ENCODE peak calls at places on chromosomes 1 and 21, in nine cellular contexts. One of them, this sample, is unnamed.

GRCh38 chr1:112446411-112446810 is 50.4 kb downstream of the CTTNBP2NL start:
- DNase-seq in M059J: peak
- DNase-seq in GM12865: no peak
- DNase-seq in stromal cell of bone marrow: no peak
- DNase-seq in fibroblast of gingiva: no peak
- DNase-seq in neural progenitor cell: no peak
- DNase-seq in activated CD4-positive, alpha-beta T cell treated with anti-CD3 and anti-CD28 coated beads, Interleukin-2, amount 10 ng/mL, durations not matched to agents 24 days and 14 days: no peak
- DNase-seq in tibial nerve: no peak
- DNase-seq in B cell: no peak
- DNase-seq in this sample: no peak

GRCh38 chr1:232766224-232766890 is 38.9 kb upstream of the MAP10 start:
- DNase-seq in M059J: peak
- DNase-seq in GM12865: no peak
- DNase-seq in stromal cell of bone marrow: no peak
- DNase-seq in fibroblast of gingiva: no peak
- DNase-seq in neural progenitor cell: no peak
- DNase-seq in activated CD4-positive, alpha-beta T cell treated with anti-CD3 and anti-CD28 coated beads, Interleukin-2, amount 10 ng/mL, durations not matched to agents 24 days and 14 days: no peak
- DNase-seq in tibial nerve: no peak
- DNase-seq in B cell: no peak
- DNase-seq in this sample: no peak

GRCh38 chr1:177948336-177948972 is 21.4 kb downstream of the SEC16B start:
- DNase-seq in M059J: peak
- DNase-seq in GM12865: peak
- DNase-seq in stromal cell of bone marrow: peak
- DNase-seq in fibroblast of gingiva: peak
- DNase-seq in neural progenitor cell: peak
- DNase-seq in activated CD4-positive, alpha-beta T cell treated with anti-CD3 and anti-CD28 coated beads, Interleukin-2, amount 10 ng/mL, durations not matched to agents 24 days and 14 days: peak
- DNase-seq in tibial nerve: peak
- DNase-seq in B cell: peak
- DNase-seq in this sample: peak

GRCh38 chr21:36134820-36135390 is at the start of gene CBR3:
- DNase-seq in M059J: peak
- DNase-seq in GM12865: no peak
- DNase-seq in stromal cell of bone marrow: peak
- DNase-seq in fibroblast of gingiva: peak
- DNase-seq in neural progenitor cell: peak
- DNase-seq in activated CD4-positive, alpha-beta T cell treated with anti-CD3 and anti-CD28 coated beads, Interleukin-2, amount 10 ng/mL, durations not matched to agents 24 days and 14 days: peak
- DNase-seq in tibial nerve: peak
- DNase-seq in B cell: peak
- DNase-seq in this sample: no peak

GRCh38 chr21:42548687-42549406 is 35.2 kb downstream of the SLC37A1 start:
- DNase-seq in M059J: no peak
- DNase-seq in GM12865: peak
- DNase-seq in stromal cell of bone marrow: no peak
- DNase-seq in fibroblast of gingiva: no peak
- DNase-seq in neural progenitor cell: no peak
- DNase-seq in activated CD4-positive, alpha-beta T cell treated with anti-CD3 and anti-CD28 coated beads, Interleukin-2, amount 10 ng/mL, durations not matched to agents 24 days and 14 days: no peak
- DNase-seq in tibial nerve: no peak
- DNase-seq in B cell: no peak
- DNase-seq in this sample: no peak

GRCh38 chr21:14917762-14918161 is 147.0 kb downstream of the NRIP1 start:
- DNase-seq in M059J: no peak
- DNase-seq in GM12865: no peak
- DNase-seq in stromal cell of bone marrow: no peak
- DNase-seq in fibroblast of gingiva: peak
- DNase-seq in neural progenitor cell: no peak
- DNase-seq in activated CD4-positive, alpha-beta T cell treated with anti-CD3 and anti-CD28 coated beads, Interleukin-2, amount 10 ng/mL, durations not matched to agents 24 days and 14 days: no peak
- DNase-seq in tibial nerve: no peak
- DNase-seq in B cell: no peak
- DNase-seq in this sample: no peak

GRCh38 chr1:16009030-16009460 is 5.0 kb downstream of the SRARP start:
- DNase-seq in M059J: peak
- DNase-seq in GM12865: peak
- DNase-seq in stromal cell of bone marrow: peak
- DNase-seq in fibroblast of gingiva: peak
- DNase-seq in neural progenitor cell: peak
- DNase-seq in activated CD4-positive, alpha-beta T cell treated with anti-CD3 and anti-CD28 coated beads, Interleukin-2, amount 10 ng/mL, durations not matched to agents 24 days and 14 days: peak
- DNase-seq in tibial nerve: peak
- DNase-seq in B cell: peak
- DNase-seq in this sample: peak

GRCh38 chr1:235358899-235359298 is 8.3 kb upstream of the TBCE start:
- DNase-seq in M059J: no peak
- DNase-seq in GM12865: no peak
- DNase-seq in stromal cell of bone marrow: no peak
- DNase-seq in fibroblast of gingiva: no peak
- DNase-seq in neural progenitor cell: no peak
- DNase-seq in activated CD4-positive, alpha-beta T cell treated with anti-CD3 and anti-CD28 coated beads, Interleukin-2, amount 10 ng/mL, durations not matched to agents 24 days and 14 days: no peak
- DNase-seq in tibial nerve: no peak
- DNase-seq in B cell: no peak
- DNase-seq in this sample: no peak

GRCh38 chr1:86975993-86976392 is 61.6 kb downstream of the HS2ST1 start:
- DNase-seq in M059J: no peak
- DNase-seq in GM12865: no peak
- DNase-seq in stromal cell of bone marrow: no peak
- DNase-seq in fibroblast of gingiva: no peak
- DNase-seq in neural progenitor cell: no peak
- DNase-seq in activated CD4-positive, alpha-beta T cell treated with anti-CD3 and anti-CD28 coated beads, Interleukin-2, amount 10 ng/mL, durations not matched to agents 24 days and 14 days: no peak
- DNase-seq in tibial nerve: no peak
- DNase-seq in B cell: no peak
- DNase-seq in this sample: no peak

GRCh38 chr1:248627971-248628844 is 6.7 kb downstream of the OR2T11 start:
- DNase-seq in M059J: no peak
- DNase-seq in GM12865: peak
- DNase-seq in stromal cell of bone marrow: no peak
- DNase-seq in fibroblast of gingiva: no peak
- DNase-seq in neural progenitor cell: no peak
- DNase-seq in activated CD4-positive, alpha-beta T cell treated with anti-CD3 and anti-CD28 coated beads, Interleukin-2, amount 10 ng/mL, durations not matched to agents 24 days and 14 days: no peak
- DNase-seq in tibial nerve: no peak
- DNase-seq in B cell: peak
- DNase-seq in this sample: no peak

GRCh38 chr21:35619184-35619583 is 441.1 kb downstream of the SETD4 start:
- DNase-seq in M059J: peak
- DNase-seq in GM12865: no peak
- DNase-seq in stromal cell of bone marrow: peak
- DNase-seq in fibroblast of gingiva: no peak
- DNase-seq in neural progenitor cell: no peak
- DNase-seq in activated CD4-positive, alpha-beta T cell treated with anti-CD3 and anti-CD28 coated beads, Interleukin-2, amount 10 ng/mL, durations not matched to agents 24 days and 14 days: no peak
- DNase-seq in tibial nerve: no peak
- DNase-seq in B cell: no peak
- DNase-seq in this sample: peak

GRCh38 chr1:51664412-51665240 is 47.7 kb downstream of the OSBPL9 start:
- DNase-seq in M059J: peak
- DNase-seq in GM12865: no peak
- DNase-seq in stromal cell of bone marrow: no peak
- DNase-seq in fibroblast of gingiva: peak
- DNase-seq in neural progenitor cell: no peak
- DNase-seq in activated CD4-positive, alpha-beta T cell treated with anti-CD3 and anti-CD28 coated beads, Interleukin-2, amount 10 ng/mL, durations not matched to agents 24 days and 14 days: peak
- DNase-seq in tibial nerve: no peak
- DNase-seq in B cell: no peak
- DNase-seq in this sample: no peak

GRCh38 chr1:87572891-87573290 is 244.2 kb downstream of the LMO4 start:
- DNase-seq in M059J: no peak
- DNase-seq in GM12865: no peak
- DNase-seq in stromal cell of bone marrow: no peak
- DNase-seq in fibroblast of gingiva: no peak
- DNase-seq in neural progenitor cell: no peak
- DNase-seq in activated CD4-positive, alpha-beta T cell treated with anti-CD3 and anti-CD28 coated beads, Interleukin-2, amount 10 ng/mL, durations not matched to agents 24 days and 14 days: no peak
- DNase-seq in tibial nerve: no peak
- DNase-seq in B cell: no peak
- DNase-seq in this sample: no peak

GRCh38 chr21:14096172-14096571 is 114.6 kb downstream of the LIPI start:
- DNase-seq in M059J: no peak
- DNase-seq in GM12865: no peak
- DNase-seq in stromal cell of bone marrow: no peak
- DNase-seq in fibroblast of gingiva: no peak
- DNase-seq in neural progenitor cell: no peak
- DNase-seq in activated CD4-positive, alpha-beta T cell treated with anti-CD3 and anti-CD28 coated beads, Interleukin-2, amount 10 ng/mL, durations not matched to agents 24 days and 14 days: no peak
- DNase-seq in tibial nerve: no peak
- DNase-seq in B cell: no peak
- DNase-seq in this sample: no peak

GRCh38 chr1:226912587-226913176 is 27.4 kb upstream of the COQ8A start:
- DNase-seq in M059J: no peak
- DNase-seq in GM12865: peak
- DNase-seq in stromal cell of bone marrow: no peak
- DNase-seq in fibroblast of gingiva: no peak
- DNase-seq in neural progenitor cell: peak
- DNase-seq in activated CD4-positive, alpha-beta T cell treated with anti-CD3 and anti-CD28 coated beads, Interleukin-2, amount 10 ng/mL, durations not matched to agents 24 days and 14 days: peak
- DNase-seq in tibial nerve: no peak
- DNase-seq in B cell: peak
- DNase-seq in this sample: peak

GRCh38 chr1:107647012-107647411 is 318.0 kb downstream of the VAV3 start:
- DNase-seq in M059J: no peak
- DNase-seq in GM12865: no peak
- DNase-seq in stromal cell of bone marrow: no peak
- DNase-seq in fibroblast of gingiva: no peak
- DNase-seq in neural progenitor cell: no peak
- DNase-seq in activated CD4-positive, alpha-beta T cell treated with anti-CD3 and anti-CD28 coated beads, Interleukin-2, amount 10 ng/mL, durations not matched to agents 24 days and 14 days: no peak
- DNase-seq in tibial nerve: no peak
- DNase-seq in B cell: no peak
- DNase-seq in this sample: no peak

GRCh38 chr1:237211031-237211430 is 169.0 kb downstream of the RYR2 start:
- DNase-seq in M059J: no peak
- DNase-seq in GM12865: no peak
- DNase-seq in stromal cell of bone marrow: no peak
- DNase-seq in fibroblast of gingiva: no peak
- DNase-seq in neural progenitor cell: no peak
- DNase-seq in activated CD4-positive, alpha-beta T cell treated with anti-CD3 and anti-CD28 coated beads, Interleukin-2, amount 10 ng/mL, durations not matched to agents 24 days and 14 days: no peak
- DNase-seq in tibial nerve: no peak
- DNase-seq in B cell: no peak
- DNase-seq in this sample: no peak

GRCh38 chr1:178122283-178122682 is 28.4 kb downstream of the RASAL2 start:
- DNase-seq in M059J: peak
- DNase-seq in GM12865: peak
- DNase-seq in stromal cell of bone marrow: no peak
- DNase-seq in fibroblast of gingiva: no peak
- DNase-seq in neural progenitor cell: no peak
- DNase-seq in activated CD4-positive, alpha-beta T cell treated with anti-CD3 and anti-CD28 coated beads, Interleukin-2, amount 10 ng/mL, durations not matched to agents 24 days and 14 days: no peak
- DNase-seq in tibial nerve: no peak
- DNase-seq in B cell: no peak
- DNase-seq in this sample: peak

GRCh38 chr1:36122062-36122461 is 3.0 kb downstream of the COL8A2 start:
- DNase-seq in M059J: no peak
- DNase-seq in GM12865: no peak
- DNase-seq in stromal cell of bone marrow: no peak
- DNase-seq in fibroblast of gingiva: no peak
- DNase-seq in neural progenitor cell: no peak
- DNase-seq in activated CD4-positive, alpha-beta T cell treated with anti-CD3 and anti-CD28 coated beads, Interleukin-2, amount 10 ng/mL, durations not matched to agents 24 days and 14 days: no peak
- DNase-seq in tibial nerve: no peak
- DNase-seq in B cell: no peak
- DNase-seq in this sample: no peak

GRCh38 chr1:235597867-235598553 is 51.6 kb downstream of the GNG4 start:
- DNase-seq in M059J: peak
- DNase-seq in GM12865: no peak
- DNase-seq in stromal cell of bone marrow: peak
- DNase-seq in fibroblast of gingiva: peak
- DNase-seq in neural progenitor cell: peak
- DNase-seq in activated CD4-positive, alpha-beta T cell treated with anti-CD3 and anti-CD28 coated beads, Interleukin-2, amount 10 ng/mL, durations not matched to agents 24 days and 14 days: no peak
- DNase-seq in tibial nerve: no peak
- DNase-seq in B cell: no peak
- DNase-seq in this sample: peak

This sample was measured in bronchial epithelial cell.